ENCODE peak calls at places on chromosomes 5 and 9, in six cellular contexts. One of them, this sample, is unnamed.

GRCh38 chr5:131988601-131989000 is 22.9 kb downstream of the ACSL6 start:
- DNase-seq in astrocyte of the spinal cord: no peak
- DNase-seq in adrenal gland: no peak
- DNase-seq in OCI-LY7: no peak
- DNase-seq in A549: no peak
- DNase-seq in BJ: no peak
- DNase-seq in this sample: no peak

GRCh38 chr9:73050887-73051550 is 98.2 kb upstream of the ALDH1A1 start:
- DNase-seq in astrocyte of the spinal cord: no peak
- DNase-seq in A549: peak; percentile 33
- DNase-seq in adrenal gland: no peak
- DNase-seq in OCI-LY7: no peak
- DNase-seq in BJ: no peak
- DNase-seq in this sample: no peak

GRCh38 chr9:76808636-76809035 is 44.4 kb downstream of the PCA3 start:
- DNase-seq in BJ: no peak
- DNase-seq in OCI-LY7: no peak
- DNase-seq in A549: no peak
- DNase-seq in astrocyte of the spinal cord: no peak
- DNase-seq in adrenal gland: no peak
- DNase-seq in this sample: no peak

GRCh38 chr5:36079200-36079761 is 12.6 kb upstream of the UGT3A2 start:
- DNase-seq in A549: peak; percentile 55
- DNase-seq in adrenal gland: peak; percentile 55
- DNase-seq in astrocyte of the spinal cord: peak; percentile 37
- DNase-seq in OCI-LY7: peak; percentile 63
- DNase-seq in BJ: no peak
- DNase-seq in this sample: no peak

GRCh38 chr9:132597073-132597775 is 14.8 kb downstream of the BARHL1 start:
- DNase-seq in OCI-LY7: no peak
- DNase-seq in astrocyte of the spinal cord: peak; percentile 44
- DNase-seq in BJ: no peak
- DNase-seq in A549: no peak
- DNase-seq in adrenal gland: no peak
- DNase-seq in this sample: no peak

GRCh38 chr5:146624179-146624578 is 108.2 kb upstream of the GPR151 start:
- DNase-seq in A549: no peak
- DNase-seq in OCI-LY7: no peak
- DNase-seq in astrocyte of the spinal cord: no peak
- DNase-seq in BJ: no peak
- DNase-seq in adrenal gland: no peak
- DNase-seq in this sample: no peak

GRCh38 chr5:113081091-113081490 is 104.5 kb downstream of the DCP2 start:
- DNase-seq in A549: no peak
- DNase-seq in BJ: no peak
- DNase-seq in astrocyte of the spinal cord: no peak
- DNase-seq in OCI-LY7: no peak
- DNase-seq in adrenal gland: no peak
- DNase-seq in this sample: no peak

GRCh38 chr9:36399980-36400331 is at the start of gene RNF38:
- DNase-seq in adrenal gland: no peak
- DNase-seq in A549: no peak
- DNase-seq in OCI-LY7: no peak
- DNase-seq in BJ: no peak
- DNase-seq in astrocyte of the spinal cord: no peak
- DNase-seq in this sample: no peak

GRCh38 chr5:170269579-170269978 is 28.0 kb downstream of the LCP2 start:
- DNase-seq in BJ: no peak
- DNase-seq in adrenal gland: no peak
- DNase-seq in OCI-LY7: no peak
- DNase-seq in A549: no peak
- DNase-seq in astrocyte of the spinal cord: no peak
- DNase-seq in this sample: no peak

GRCh38 chr5:123874600-123875201 is 362.7 kb downstream of the CSNK1G3 start:
- DNase-seq in OCI-LY7: no peak
- DNase-seq in astrocyte of the spinal cord: peak; percentile 63
- DNase-seq in A549: no peak
- DNase-seq in adrenal gland: no peak
- DNase-seq in BJ: no peak
- DNase-seq in this sample: no peak

GRCh38 chr5:140252470-140253126 is 50.3 kb downstream of the PFDN1 start:
- DNase-seq in A549: no peak
- DNase-seq in OCI-LY7: no peak
- DNase-seq in adrenal gland: no peak
- DNase-seq in BJ: no peak
- DNase-seq in astrocyte of the spinal cord: no peak
- DNase-seq in this sample: no peak

GRCh38 chr5:14249258-14250093 is 106.3 kb downstream of the TRIO start:
- DNase-seq in BJ: no peak
- DNase-seq in OCI-LY7: peak; percentile 21
- DNase-seq in adrenal gland: no peak
- DNase-seq in astrocyte of the spinal cord: no peak
- DNase-seq in A549: no peak
- DNase-seq in this sample: no peak

GRCh38 chr5:19874811-19875210 is 113.2 kb downstream of the CDH18 start:
- DNase-seq in OCI-LY7: no peak
- DNase-seq in A549: no peak
- DNase-seq in astrocyte of the spinal cord: no peak
- DNase-seq in BJ: no peak
- DNase-seq in adrenal gland: no peak
- DNase-seq in this sample: no peak

GRCh38 chr5:350355-350754 is 28.8 kb downstream of the AHRR start:
- DNase-seq in A549: no peak
- DNase-seq in astrocyte of the spinal cord: no peak
- DNase-seq in OCI-LY7: no peak
- DNase-seq in BJ: no peak
- DNase-seq in adrenal gland: no peak
- DNase-seq in this sample: no peak

GRCh38 chr5:149072791-149073190 is 9.9 kb upstream of the SH3TC2 start:
- DNase-seq in BJ: no peak
- DNase-seq in astrocyte of the spinal cord: no peak
- DNase-seq in A549: no peak
- DNase-seq in adrenal gland: no peak
- DNase-seq in OCI-LY7: no peak
- DNase-seq in this sample: no peak

GRCh38 chr9:79129865-79130480 is 441.8 kb upstream of the TLE4 start:
- DNase-seq in OCI-LY7: peak; percentile 7
- DNase-seq in A549: peak; percentile 26
- DNase-seq in BJ: no peak
- DNase-seq in astrocyte of the spinal cord: peak; percentile 68
- DNase-seq in adrenal gland: peak; percentile 81
- DNase-seq in this sample: no peak

GRCh38 chr9:129482521-129483466 is 138.1 kb downstream of the C9orf50 start:
- DNase-seq in astrocyte of the spinal cord: peak; percentile 91
- DNase-seq in BJ: peak; percentile 48
- DNase-seq in OCI-LY7: no peak
- DNase-seq in adrenal gland: peak; percentile 95
- DNase-seq in A549: no peak
- DNase-seq in this sample: no peak

GRCh38 chr5:173720341-173721258 is 104.2 kb upstream of the BOD1 start:
- DNase-seq in A549: no peak
- DNase-seq in BJ: no peak
- DNase-seq in OCI-LY7: no peak
- DNase-seq in astrocyte of the spinal cord: no peak
- DNase-seq in adrenal gland: no peak
- DNase-seq in this sample: no peak

GRCh38 chr9:133160742-133161541 is 2.8 kb downstream of the GBGT1 start:
- DNase-seq in BJ: no peak
- DNase-seq in OCI-LY7: peak; percentile 68
- DNase-seq in adrenal gland: peak; percentile 94
- DNase-seq in astrocyte of the spinal cord: peak; percentile 57
- DNase-seq in A549: peak; percentile 94
- DNase-seq in this sample: no peak

GRCh38 chr9:13160051-13160450 is 119.4 kb downstream of the MPDZ start:
- DNase-seq in BJ: no peak
- DNase-seq in OCI-LY7: no peak
- DNase-seq in astrocyte of the spinal cord: no peak
- DNase-seq in adrenal gland: no peak
- DNase-seq in A549: no peak
- DNase-seq in this sample: no peak

GRCh38 chr5:158739941-158740340 is 359.8 kb downstream of the EBF1 start:
- DNase-seq in astrocyte of the spinal cord: no peak
- DNase-seq in A549: no peak
- DNase-seq in adrenal gland: no peak
- DNase-seq in BJ: no peak
- DNase-seq in OCI-LY7: no peak
- DNase-seq in this sample: no peak
- TF ChIP-seq CTCF in astrocyte of the spinal cord: peak; percentile 25
- TF ChIP-seq CTCF in A549: no peak
- TF ChIP-seq CTCF in adrenal gland: no peak
- TF ChIP-seq CTCF in BJ: no peak
- TF ChIP-seq CTCF in OCI-LY7: no peak
- TF ChIP-seq CTCF in this sample: peak; percentile 72

DNA sequence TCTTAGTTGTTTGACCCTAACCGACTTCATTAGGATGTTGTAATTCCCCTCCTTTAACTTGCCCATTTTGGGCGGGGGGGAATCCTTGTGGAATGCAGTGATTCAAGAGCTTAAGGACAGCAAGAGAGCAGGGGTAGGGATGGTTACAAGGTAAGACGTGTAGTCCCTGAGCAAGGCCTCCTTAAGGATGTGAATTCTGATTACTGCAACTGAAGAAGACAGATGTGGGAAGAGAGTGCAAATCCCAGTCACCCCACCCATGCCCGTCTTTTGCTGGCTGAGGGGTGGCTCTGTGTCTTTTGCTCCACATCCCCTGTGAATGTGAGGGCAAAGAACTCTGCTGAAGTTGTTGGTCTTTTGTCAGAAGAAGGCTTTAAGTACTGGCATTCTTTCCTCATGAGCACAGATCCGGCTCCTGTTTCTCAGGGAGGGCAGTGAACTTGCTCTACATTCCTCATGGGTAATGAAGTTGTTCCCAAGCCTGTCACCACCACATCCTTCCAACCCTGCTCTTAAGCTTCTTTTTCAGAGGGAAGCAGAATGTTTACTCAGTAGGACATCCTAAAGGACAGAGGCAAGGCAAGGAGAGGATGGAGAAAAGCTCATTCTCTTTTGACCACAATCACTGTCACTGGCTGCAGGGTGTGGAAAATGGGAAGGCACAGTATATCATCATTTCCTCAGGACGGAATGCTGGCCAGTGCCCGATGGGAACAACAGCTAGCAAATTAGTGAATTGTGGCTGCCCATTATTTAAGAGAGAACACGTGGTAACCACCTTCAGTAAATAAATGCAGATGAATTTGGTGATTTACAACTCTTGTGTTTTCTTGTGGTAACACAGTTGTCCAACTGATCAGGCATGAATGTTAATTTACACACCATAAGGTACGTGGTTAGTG is 61.5 kb downstream of the RAI14 start:
- DNase-seq in astrocyte of the spinal cord: peak; percentile 98
- DNase-seq in OCI-LY7: no peak
- DNase-seq in adrenal gland: no peak
- DNase-seq in BJ: peak; percentile 95
- DNase-seq in A549: no peak
- DNase-seq in this sample: peak; percentile 95
- H3K4me3 ChIP-seq in astrocyte of the spinal cord: no peak overlapping the region
- H3K4me3 ChIP-seq in OCI-LY7: no peak overlapping the region
- H3K4me3 ChIP-seq in adrenal gland: no peak overlapping the region
- H3K4me3 ChIP-seq in BJ: no peak overlapping the region
- H3K4me3 ChIP-seq in A549: no peak overlapping the region
- H3K4me3 ChIP-seq in this sample: no peak overlapping the region

GRCh38 chr5:174951151-174951780 is 226.9 kb downstream of the MSX2 start:
- DNase-seq in A549: peak; percentile 81
- DNase-seq in OCI-LY7: peak; percentile 75
- DNase-seq in adrenal gland: peak; percentile 74
- DNase-seq in astrocyte of the spinal cord: peak; percentile 72
- DNase-seq in BJ: peak; percentile 6
- DNase-seq in this sample: peak; percentile 78
- TF ChIP-seq CTCF in A549: peak; percentile 90
- TF ChIP-seq CTCF in OCI-LY7: peak; percentile 92
- TF ChIP-seq CTCF in adrenal gland: peak; percentile 89
- TF ChIP-seq CTCF in astrocyte of the spinal cord: peak; percentile 90
- TF ChIP-seq CTCF in BJ: peak; percentile 89
- TF ChIP-seq CTCF in this sample: peak; percentile 96

DNA sequence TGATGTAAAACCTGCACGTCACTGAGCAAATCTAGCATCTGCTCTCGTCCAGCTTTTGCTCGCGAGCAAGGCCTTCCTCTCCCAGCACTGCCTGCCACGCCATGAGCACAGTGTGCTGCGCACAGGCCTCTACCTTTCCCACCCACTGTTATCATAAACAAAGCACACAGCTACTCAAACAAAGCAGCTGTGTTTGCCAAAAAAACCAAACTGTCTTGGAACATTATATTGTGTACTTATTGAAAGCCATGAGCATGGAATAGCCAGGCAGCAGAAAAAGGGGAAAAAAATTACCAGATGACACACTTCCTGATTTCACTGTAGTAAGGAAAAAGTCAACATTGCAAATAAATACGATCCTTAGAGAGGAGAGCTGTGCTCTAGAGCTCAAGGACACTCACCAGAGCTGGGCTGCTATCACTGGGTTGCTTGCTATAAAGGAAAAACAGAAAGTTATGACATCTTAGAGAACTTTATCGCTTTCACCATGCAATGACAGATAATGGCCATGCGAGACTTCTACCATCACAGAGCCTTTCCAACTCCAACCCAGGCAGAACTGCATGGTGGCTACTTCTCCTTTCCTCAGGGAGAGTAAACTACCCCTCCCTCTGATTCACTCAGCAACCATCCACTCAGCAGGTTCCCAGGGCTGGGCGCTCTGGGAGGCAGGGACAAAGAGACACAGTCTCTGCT is 69.6 kb downstream of the EPB41L4B start:
- DNase-seq in BJ: no peak
- DNase-seq in adrenal gland: peak; percentile 69
- DNase-seq in astrocyte of the spinal cord: peak; percentile 88
- DNase-seq in A549: peak; percentile 72
- DNase-seq in OCI-LY7: no peak
- DNase-seq in this sample: no peak
- H3K4me3 ChIP-seq in BJ: no peak overlapping the region
- H3K4me3 ChIP-seq in adrenal gland: no peak overlapping the region
- H3K4me3 ChIP-seq in astrocyte of the spinal cord: no peak overlapping the region
- H3K4me3 ChIP-seq in A549: no peak overlapping the region
- H3K4me3 ChIP-seq in OCI-LY7: no peak overlapping the region
- H3K4me3 ChIP-seq in this sample: no peak overlapping the region

GRCh38 chr5:142149363-142149762 is 40.8 kb downstream of the NDFIP1 start:
- DNase-seq in adrenal gland: no peak
- DNase-seq in BJ: no peak
- DNase-seq in astrocyte of the spinal cord: no peak
- DNase-seq in A549: no peak
- DNase-seq in OCI-LY7: no peak
- DNase-seq in this sample: no peak
- TF ChIP-seq CTCF in adrenal gland: no peak
- TF ChIP-seq CTCF in BJ: no peak
- TF ChIP-seq CTCF in astrocyte of the spinal cord: no peak
- TF ChIP-seq CTCF in A549: no peak
- TF ChIP-seq CTCF in OCI-LY7: peak; percentile 23
- TF ChIP-seq CTCF in this sample: no peak

GRCh38 chr5:180350296-180350695 is 2.8 kb downstream of the GFPT2 start:
- DNase-seq in OCI-LY7: no peak
- DNase-seq in BJ: no peak
- DNase-seq in astrocyte of the spinal cord: no peak
- DNase-seq in adrenal gland: no peak
- DNase-seq in A549: no peak
- DNase-seq in this sample: no peak
- H3K4me3 ChIP-seq in OCI-LY7: no peak overlapping the region
- H3K4me3 ChIP-seq in BJ: no peak overlapping the region
- H3K4me3 ChIP-seq in astrocyte of the spinal cord: no peak overlapping the region
- H3K4me3 ChIP-seq in adrenal gland: no peak overlapping the region
- H3K4me3 ChIP-seq in A549: no peak overlapping the region
- H3K4me3 ChIP-seq in this sample: no peak overlapping the region

This sample was measured in AG09309.